ENCODE peak calls at places on chromosome 19, in ten cellular contexts. One of them, this sample, is unnamed.

GRCh38 chr19:57338798-57339378 is 12.2 kb upstream of the ZNF304 start:
- DNase-seq in mesenteric fat pad: no peak
- DNase-seq in DND-41: no peak
- DNase-seq in tibial artery: no peak
- DNase-seq in uterus: no peak
- DNase-seq in cardiac muscle cell: no peak
- DNase-seq in amygdala: no peak
- DNase-seq in stimulated activated CD8-positive, alpha-beta memory T cell treated with anti-CD3 and anti-CD28 coated beads, Interleukin-7, amount 100 ng/mL, for 4 hours: no peak
- DNase-seq in adrenal gland: no peak
- DNase-seq in upper lobe of left lung: no peak
- DNase-seq in this sample: no peak

GRCh38 chr19:34430738-34431625 is 2.8 kb downstream of the UBA2 start:
- DNase-seq in mesenteric fat pad: no peak
- DNase-seq in adrenal gland: no peak
- DNase-seq in uterus: no peak
- DNase-seq in upper lobe of left lung: no peak
- DNase-seq in DND-41: peak
- DNase-seq in stimulated activated CD8-positive, alpha-beta memory T cell treated with anti-CD3 and anti-CD28 coated beads, Interleukin-7, amount 100 ng/mL, for 4 hours: no peak
- DNase-seq in tibial artery: no peak
- DNase-seq in cardiac muscle cell: peak
- DNase-seq in amygdala: no peak
- DNase-seq in this sample: no peak

GRCh38 chr19:10662384-10663251 is 8.5 kb downstream of the ILF3 start:
- DNase-seq in mesenteric fat pad: no peak
- DNase-seq in cardiac muscle cell: peak
- DNase-seq in stimulated activated CD8-positive, alpha-beta memory T cell treated with anti-CD3 and anti-CD28 coated beads, Interleukin-7, amount 100 ng/mL, for 4 hours: no peak
- DNase-seq in amygdala: peak
- DNase-seq in DND-41: no peak
- DNase-seq in tibial artery: no peak
- DNase-seq in adrenal gland: no peak
- DNase-seq in upper lobe of left lung: no peak
- DNase-seq in uterus: no peak
- DNase-seq in this sample: no peak

GRCh38 chr19:1455336-1456120 is 5.6 kb downstream of the APC2 start:
- DNase-seq in stimulated activated CD8-positive, alpha-beta memory T cell treated with anti-CD3 and anti-CD28 coated beads, Interleukin-7, amount 100 ng/mL, for 4 hours: no peak
- DNase-seq in cardiac muscle cell: peak
- DNase-seq in mesenteric fat pad: no peak
- DNase-seq in DND-41: peak
- DNase-seq in adrenal gland: peak
- DNase-seq in amygdala: peak
- DNase-seq in tibial artery: no peak
- DNase-seq in uterus: no peak
- DNase-seq in upper lobe of left lung: peak
- DNase-seq in this sample: no peak

GRCh38 chr19:45769821-45770191 is 754 bp upstream of the SIX5 start:
- DNase-seq in amygdala: peak
- DNase-seq in stimulated activated CD8-positive, alpha-beta memory T cell treated with anti-CD3 and anti-CD28 coated beads, Interleukin-7, amount 100 ng/mL, for 4 hours: peak
- DNase-seq in tibial artery: peak
- DNase-seq in cardiac muscle cell: no peak
- DNase-seq in adrenal gland: peak
- DNase-seq in DND-41: no peak
- DNase-seq in mesenteric fat pad: no peak
- DNase-seq in uterus: peak
- DNase-seq in upper lobe of left lung: peak
- DNase-seq in this sample: no peak

GRCh38 chr19:10286803-10287737 is at the start of gene ICAM4:
- DNase-seq in uterus: peak
- DNase-seq in upper lobe of left lung: peak
- DNase-seq in stimulated activated CD8-positive, alpha-beta memory T cell treated with anti-CD3 and anti-CD28 coated beads, Interleukin-7, amount 100 ng/mL, for 4 hours: no peak
- DNase-seq in DND-41: peak
- DNase-seq in amygdala: no peak
- DNase-seq in adrenal gland: peak
- DNase-seq in cardiac muscle cell: peak
- DNase-seq in mesenteric fat pad: no peak
- DNase-seq in tibial artery: peak
- DNase-seq in this sample: no peak

GRCh38 chr19:36638862-36639510 is 27.7 kb downstream of the ZNF461 start:
- DNase-seq in stimulated activated CD8-positive, alpha-beta memory T cell treated with anti-CD3 and anti-CD28 coated beads, Interleukin-7, amount 100 ng/mL, for 4 hours: no peak
- DNase-seq in cardiac muscle cell: peak
- DNase-seq in mesenteric fat pad: no peak
- DNase-seq in adrenal gland: no peak
- DNase-seq in amygdala: no peak
- DNase-seq in uterus: no peak
- DNase-seq in upper lobe of left lung: no peak
- DNase-seq in tibial artery: no peak
- DNase-seq in DND-41: no peak
- DNase-seq in this sample: no peak

GRCh38 chr19:5210556-5210955 is 130.1 kb downstream of the PTPRS start:
- DNase-seq in upper lobe of left lung: no peak
- DNase-seq in adrenal gland: no peak
- DNase-seq in tibial artery: no peak
- DNase-seq in mesenteric fat pad: no peak
- DNase-seq in uterus: no peak
- DNase-seq in cardiac muscle cell: no peak
- DNase-seq in amygdala: no peak
- DNase-seq in stimulated activated CD8-positive, alpha-beta memory T cell treated with anti-CD3 and anti-CD28 coated beads, Interleukin-7, amount 100 ng/mL, for 4 hours: no peak
- DNase-seq in DND-41: no peak
- DNase-seq in this sample: no peak

GRCh38 chr19:29872224-29872731 is 60.5 kb downstream of the CCNE1 start:
- DNase-seq in uterus: no peak
- DNase-seq in adrenal gland: no peak
- DNase-seq in upper lobe of left lung: no peak
- DNase-seq in cardiac muscle cell: peak
- DNase-seq in tibial artery: no peak
- DNase-seq in DND-41: no peak
- DNase-seq in amygdala: no peak
- DNase-seq in stimulated activated CD8-positive, alpha-beta memory T cell treated with anti-CD3 and anti-CD28 coated beads, Interleukin-7, amount 100 ng/mL, for 4 hours: no peak
- DNase-seq in mesenteric fat pad: no peak
- DNase-seq in this sample: no peak